ENCODE peak calls at places on chromosome 22, in six cellular contexts. O is cardiac fibroblast, C is BJ, I is A549, N is HL-60, T is NB4. H is an unnamed sample.

GRCh38 chr22:38233427-38233826 is 31.6 kb downstream of the MAFF start:
- DNase-seq in O (peak), C (no peak), I (no peak), N (no peak), T (no peak), H (no peak)

GRCh38 chr22:45664136-45664646 is 7.4 kb upstream of the ATXN10 start:
- DNase-seq in O (no peak), C (no peak), I (no peak), N (no peak), T (no peak), H (no peak)

GRCh38 chr22:21022955-21023614 is 8.1 kb downstream of the P2RX6 start:
- DNase-seq in O (no peak), C (no peak), I (no peak), N (no peak), T (no peak), H (no peak)

GRCh38 chr22:28799125-28799833 is 1.1 kb downstream of the XBP1 start:
- DNase-seq in O (peak), C (peak), I (peak), N (peak), T (peak), H (no peak)

GRCh38 chr22:37021710-37022482 is 2.4 kb downstream of the MPST start:
- DNase-seq in O (peak), C (no peak), I (peak), N (peak), T (peak), H (no peak)

GRCh38 chr22:41238570-41239442 is 1.9 kb downstream of the CHADL start:
- DNase-seq in O (no peak), C (no peak), I (no peak), N (no peak), T (no peak), H (no peak)

GRCh38 chr22:41240377-41241132 is at the start of gene CHADL:
- DNase-seq in O (no peak), C (no peak), I (no peak), N (no peak), T (no peak), H (no peak)

GRCh38 chr22:25153961-25154685 is 45.5 kb upstream of the CRYBB3 start:
- DNase-seq in O (peak), C (no peak), I (no peak), N (no peak), T (no peak), H (no peak)

GRCh38 chr22:19457828-19458428 is 10.4 kb upstream of the C22orf39 start:
- DNase-seq in O (no peak), C (no peak), I (no peak), N (no peak), T (no peak), H (no peak)

GRCh38 chr22:24938741-24939341 is 7.7 kb downstream of the LHFPL7 start:
- DNase-seq in O (peak), C (no peak), I (peak), N (no peak), T (peak), H (no peak)

GRCh38 chr22:29311468-29312217 is 3.9 kb downstream of the RASL10A start:
- DNase-seq in O (no peak), C (no peak), I (no peak), N (no peak), T (peak), H (peak)

GRCh38 chr22:36398602-36399472 is 11.1 kb upstream of the MYH9 start:
- DNase-seq in O (peak), C (no peak), I (no peak), N (no peak), T (no peak), H (no peak)

GRCh38 chr22:29014301-29014700 is 47.3 kb downstream of the C22orf31 start:
- DNase-seq in O (no peak), C (no peak), I (no peak), N (no peak), T (no peak), H (no peak)

GRCh38 chr22:45895436-45896152 is 81.4 kb downstream of the WNT7B start:
- DNase-seq in O (no peak), C (no peak), I (no peak), N (no peak), T (no peak), H (no peak)

GRCh38 chr22:37659066-37659896 is 758 bp downstream of the PDXP start:
- DNase-seq in O (no peak), C (no peak), I (no peak), N (peak), T (peak), H (no peak)

GRCh38 chr22:34437140-34437539 is 516.9 kb upstream of the LARGE1 start:
- DNase-seq in O (no peak), C (no peak), I (no peak), N (no peak), T (no peak), H (no peak)

GRCh38 chr22:17781319-17782031 is 7.2 kb upstream of the BID start:
- DNase-seq in O (peak), C (peak), I (peak), N (no peak), T (peak), H (no peak)

GRCh38 chr22:36215976-36216375 is 14.4 kb upstream of the APOL4 start:
- DNase-seq in O (no peak), C (no peak), I (no peak), N (no peak), T (no peak), H (no peak)

GRCh38 chr22:42820075-42820763 is 36.9 kb downstream of the ARFGAP3 start:
- DNase-seq in O (peak), C (peak), I (no peak), N (no peak), T (peak), H (no peak)
- TF ChIP-seq CTCF in O (peak), C (peak), I (no peak), N (no peak), T (no peak), H (peak)

GRCh38 chr22:44312766-44313165 is at the start of gene SHISAL1:
- DNase-seq in O (peak), C (no peak), I (no peak), N (no peak), T (no peak), H (no peak)

GRCh38 chr22:44309137-44309536 is 3.6 kb downstream of the SHISAL1 start:
- DNase-seq in O (peak), C (peak), I (peak), N (peak), T (peak), H (no peak)

GRCh38 chr22:44311855-44312170 is 938 bp downstream of the SHISAL1 start:
- DNase-seq in O (peak), C (peak), I (no peak), N (no peak), T (no peak), H (no peak)

GRCh38 chr22:44309647-44310046 is 3.1 kb downstream of the SHISAL1 start:
- DNase-seq in O (peak), C (no peak), I (no peak), N (no peak), T (no peak), H (no peak)

DNA sequence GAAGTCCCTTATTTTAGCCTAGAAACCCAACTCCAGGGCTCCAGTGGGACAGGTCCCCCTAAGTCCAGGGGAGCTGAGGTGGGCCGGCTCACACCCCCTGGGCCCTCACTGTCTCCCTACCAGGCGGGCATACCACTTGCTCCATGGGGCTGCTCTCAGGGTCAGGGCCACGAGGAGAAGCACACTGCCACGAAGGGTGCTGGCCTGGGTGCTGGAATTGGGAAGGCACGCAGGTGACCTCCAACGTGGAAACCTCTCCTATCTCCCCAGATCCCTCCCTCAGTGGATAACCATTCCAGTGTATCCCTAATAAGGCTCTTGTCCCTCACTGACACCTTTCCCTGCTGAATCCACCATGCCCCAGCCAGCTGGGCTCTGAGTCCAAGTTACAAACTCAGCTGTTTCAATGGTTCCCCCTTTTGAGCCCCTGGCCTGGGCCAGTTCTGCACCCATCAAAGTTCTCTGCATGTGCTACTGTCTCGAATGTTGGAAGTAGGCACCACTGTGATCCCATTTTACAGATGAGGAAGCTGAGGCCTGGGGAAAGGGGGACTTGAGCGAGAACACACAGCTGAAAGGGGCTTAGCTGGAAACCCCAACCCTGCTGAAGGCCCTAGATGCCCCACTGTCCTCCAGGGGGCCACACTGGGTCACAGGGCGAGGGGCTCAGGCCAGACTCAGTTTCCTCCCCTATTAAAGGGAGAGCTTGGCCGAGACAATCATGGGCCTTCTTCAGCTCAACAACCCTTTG is 1.5 kb downstream of the SHISAL1 start:
- DNase-seq in O (no peak), C (no peak), I (no peak), N (no peak), T (no peak), H (no peak)
- TF ChIP-seq CTCF in O (no peak), C (peak), I (no peak), N (no peak), T (no peak), H (no peak)

GRCh38 chr22:48921411-48921903 is 906.2 kb downstream of the BRD1 start:
- DNase-seq in O (no peak), C (no peak), I (no peak), N (no peak), T (no peak), H (no peak)

GRCh38 chr22:48919851-48920589 is 907.7 kb downstream of the BRD1 start:
- DNase-seq in O (no peak), C (no peak), I (no peak), N (no peak), T (no peak), H (no peak)

GRCh38 chr22:48920776-48921241 is 906.9 kb downstream of the BRD1 start:
- DNase-seq in O (no peak), C (no peak), I (no peak), N (no peak), T (no peak), H (no peak)

GRCh38 chr22:48919187-48919590 is 908.5 kb downstream of the BRD1 start:
- DNase-seq in O (no peak), C (no peak), I (no peak), N (no peak), T (no peak), H (no peak)

DNA sequence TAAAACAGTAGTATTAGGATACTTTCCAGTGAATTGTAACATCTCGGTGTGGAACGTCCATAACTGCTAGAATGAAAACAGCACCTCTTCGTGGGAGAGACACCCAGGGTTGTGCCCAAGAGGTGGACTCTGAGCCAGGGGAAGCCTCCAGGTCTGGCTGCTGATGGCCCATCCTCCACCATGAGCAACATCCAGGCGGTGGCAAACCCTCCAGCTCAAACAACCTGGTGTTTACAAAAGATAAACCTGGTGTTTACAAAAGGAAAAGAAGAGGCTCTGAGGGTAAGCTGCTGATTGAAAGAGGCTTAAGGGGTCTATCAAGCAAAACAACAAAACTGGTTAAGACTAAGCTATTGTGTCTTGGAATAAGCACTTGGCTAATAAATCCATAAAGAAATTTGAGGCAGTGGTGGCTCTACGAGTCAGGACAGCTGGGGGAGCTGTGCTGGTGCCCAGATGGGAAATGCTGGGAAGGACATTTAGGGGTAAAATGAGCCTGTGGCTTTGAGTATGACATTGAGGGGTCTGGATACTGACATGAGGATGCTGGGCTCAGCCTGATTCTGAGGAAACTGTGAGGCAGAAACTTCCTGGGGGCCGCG is 909.0 kb downstream of the BRD1 start:
- DNase-seq in O (no peak), C (no peak), I (no peak), N (no peak), T (no peak), H (no peak)
- TF ChIP-seq CTCF in O (no peak), C (no peak), I (no peak), N (no peak), T (no peak), H (no peak)

GRCh38 chr22:49183826-49184216 is 643.9 kb downstream of the BRD1 start:
- DNase-seq in O (no peak), C (no peak), I (no peak), N (no peak), T (peak), H (no peak)

GRCh38 chr22:49186293-49186692 is 641.4 kb downstream of the BRD1 start:
- DNase-seq in O (no peak), C (no peak), I (no peak), N (no peak), T (no peak), H (no peak)

GRCh38 chr22:49184736-49185135 is 642.9 kb downstream of the BRD1 start:
- DNase-seq in O (no peak), C (no peak), I (no peak), N (no peak), T (no peak), H (no peak)

GRCh38 chr22:49186756-49187155 is 640.9 kb downstream of the BRD1 start:
- DNase-seq in O (no peak), C (no peak), I (no peak), N (no peak), T (no peak), H (no peak)

DNA sequence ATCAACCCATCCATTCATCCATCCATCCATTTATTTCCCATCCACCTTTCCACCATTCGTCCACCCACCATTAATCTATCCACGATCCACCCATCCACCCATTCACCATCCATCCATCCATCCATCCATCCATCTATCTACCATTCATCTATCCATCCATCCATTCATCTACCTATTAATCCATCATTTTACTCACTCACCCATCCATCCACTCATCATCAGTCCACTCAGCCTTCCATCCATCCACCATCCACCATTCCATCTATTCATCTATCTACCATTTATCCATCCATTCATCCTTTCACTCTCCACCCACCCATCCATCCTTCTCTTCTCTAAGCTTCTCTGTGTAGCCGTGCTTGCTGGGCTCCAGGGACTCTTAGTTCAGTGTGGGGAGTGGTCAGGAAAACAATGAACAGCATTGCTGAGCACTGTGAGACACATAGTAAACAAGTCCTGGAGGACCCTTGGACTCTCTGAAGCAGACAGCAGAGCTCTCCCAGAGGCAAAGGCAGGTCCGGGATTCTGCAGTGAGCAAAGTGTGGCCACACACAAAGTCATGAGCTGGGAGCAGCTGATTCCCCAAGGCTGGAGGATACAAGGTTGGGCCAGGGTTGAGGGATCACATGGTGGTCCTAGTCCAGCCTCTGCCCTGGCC is 642.2 kb downstream of the BRD1 start:
- DNase-seq in O (no peak), C (no peak), I (no peak), N (no peak), T (no peak), H (no peak)
- TF ChIP-seq CTCF in O (no peak), C (no peak), I (no peak), N (no peak), T (no peak), H (no peak)

GRCh38 chr22:49944399-49944891 is 16.1 kb upstream of the PIM3 start:
- DNase-seq in O (no peak), C (no peak), I (peak), N (no peak), T (peak), H (no peak)
- TF ChIP-seq CTCF in O (no peak), C (no peak), I (no peak), N (no peak), T (no peak), H (no peak)

GRCh38 chr22:27381552-27381951 is 420.0 kb downstream of the MN1 start:
- DNase-seq in O (no peak), C (no peak), I (no peak), N (no peak), T (no peak), H (peak)
- TF ChIP-seq CTCF in O (no peak), C (no peak), I (no peak), N (no peak), T (no peak), H (no peak)

GRCh38 chr22:31178859-31179258 is 18.9 kb downstream of the RNF185 start:
- DNase-seq in O (no peak), C (no peak), I (no peak), N (no peak), T (no peak), H (no peak)

GRCh38 chr22:31170971-31171370 is 11.0 kb downstream of the RNF185 start:
- DNase-seq in O (no peak), C (no peak), I (no peak), N (no peak), T (no peak), H (no peak)

GRCh38 chr22:31177420-31178162 is 17.6 kb downstream of the RNF185 start:
- DNase-seq in O (peak), C (peak), I (peak), N (no peak), T (no peak), H (no peak)

GRCh38 chr22:31176923-31177322 is 16.9 kb downstream of the RNF185 start:
- DNase-seq in O (no peak), C (no peak), I (no peak), N (no peak), T (no peak), H (no peak)

GRCh38 chr22:31173386-31174145 is 13.6 kb downstream of the RNF185 start:
- DNase-seq in O (peak), C (peak), I (peak), N (no peak), T (no peak), H (no peak)
- TF ChIP-seq CTCF in O (no peak), C (no peak), I (no peak), N (no peak), T (no peak), H (no peak)

H was measured in type B pancreatic cell.